ENCODE peak calls at places on chromosomes 7 and 10, in six cellular contexts. E, T, R, D, U and X are unnamed samples.

GRCh38 chr7:18828333-18829100 is 288.9 kb downstream of the TWIST1 start:
- DNase-seq in E (no peak), T (no peak), R (no peak), D (no peak), U (no peak), X (no peak)

GRCh38 chr7:27101188-27101905 is 1.1 kb downstream of the HOXA2 start:
- DNase-seq in E (no peak), T (no peak), R (no peak), D (no peak), U (no peak), X (no peak)

GRCh38 chr10:83917519-83918506 is 221.5 kb upstream of the GHITM start:
- DNase-seq in E (no peak), T (no peak), R (no peak), D (peak; percentile 10), U (no peak), X (no peak)

GRCh38 chr7:49778731-49779270 is 5.4 kb downstream of the VWC2 start:
- DNase-seq in E (no peak), T (no peak), R (no peak), D (no peak), U (no peak), X (no peak)

GRCh38 chr7:75920431-75921161 is 5.6 kb downstream of the POR start:
- DNase-seq in E (peak; percentile 11), T (no peak), R (no peak), D (no peak), U (peak; percentile 8), X (no peak)

GRCh38 chr10:102764340-102765257 is 20.9 kb downstream of the WBP1L start:
- DNase-seq in E (no peak), T (no peak), R (no peak), D (no peak), U (no peak), X (no peak)

GRCh38 chr7:128060018-128060417 is 28.8 kb upstream of the LRRC4 start:
- DNase-seq in E (no peak), T (no peak), R (no peak), D (no peak), U (no peak), X (no peak)

GRCh38 chr10:600876-601275 is 88.6 kb downstream of the DIP2C start:
- DNase-seq in E (no peak), T (peak; percentile 14), R (no peak), D (no peak), U (no peak), X (no peak)

GRCh38 chr10:69914373-69915268 is 112.9 kb downstream of the COL13A1 start:
- DNase-seq in E (peak; percentile 17), T (peak; percentile 35), R (peak; percentile 30), D (peak; percentile 35), U (peak; percentile 44), X (peak; percentile 57)

GRCh38 chr7:2567663-2568238 is 9.0 kb downstream of the IQCE start:
- DNase-seq in E (no peak), T (no peak), R (no peak), D (no peak), U (no peak), X (no peak)

GRCh38 chr7:30975257-30975899 is 11.6 kb downstream of the GHRHR start:
- DNase-seq in E (no peak), T (no peak), R (no peak), D (no peak), U (no peak), X (no peak)

GRCh38 chr7:97835296-97836138 is 36.7 kb downstream of the ASNS start:
- DNase-seq in E (peak; percentile 27), T (peak; percentile 72), R (peak; percentile 13), D (peak; percentile 50), U (peak; percentile 45), X (no peak)

GRCh38 chr10:88234332-88234731 is 348.8 kb downstream of the RNLS start:
- DNase-seq in E (no peak), T (no peak), R (no peak), D (no peak), U (no peak), X (no peak)

GRCh38 chr7:111753968-111754367 is 191.7 kb upstream of the IMMP2L start:
- DNase-seq in E (no peak), T (no peak), R (no peak), D (no peak), U (no peak), X (no peak)

GRCh38 chr7:47581821-47582747 is at the start of gene TNS3:
- DNase-seq in E (no peak), T (peak; percentile 25), R (no peak), D (no peak), U (no peak), X (no peak)

GRCh38 chr7:30804078-30804661 is 33.0 kb downstream of the MINDY4 start:
- DNase-seq in E (no peak), T (no peak), R (no peak), D (no peak), U (no peak), X (no peak)

GRCh38 chr7:66206116-66206908 is 1.2 kb downstream of the TPST1 start:
- DNase-seq in E (no peak), T (no peak), R (no peak), D (no peak), U (no peak), X (no peak)

GRCh38 chr10:110508806-110509544 is 11.3 kb downstream of the DUSP5 start:
- DNase-seq in E (no peak), T (peak; percentile 44), R (no peak), D (no peak), U (no peak), X (no peak)

GRCh38 chr7:27433581-27433980 is 191.0 kb downstream of the EVX1 start:
- DNase-seq in E (no peak), T (no peak), R (no peak), D (no peak), U (no peak), X (no peak)

GRCh38 chr7:75987026-75987804 is 7.2 kb downstream of the TMEM120A start:
- DNase-seq in E (no peak), T (no peak), R (no peak), D (no peak), U (no peak), X (no peak)

GRCh38 chr10:21953585-21954057 is 49.9 kb downstream of the DNAJC1 start:
- DNase-seq in E (no peak), T (peak; percentile 18), R (no peak), D (peak; percentile 53), U (no peak), X (peak; percentile 18)

GRCh38 chr10:288605-289200 is 153.4 kb downstream of the ZMYND11 start:
- DNase-seq in E (no peak), T (no peak), R (no peak), D (no peak), U (no peak), X (no peak)

GRCh38 chr10:94235470-94235869 is 127.3 kb downstream of the NOC3L start:
- DNase-seq in E (no peak), T (no peak), R (no peak), D (no peak), U (no peak), X (no peak)

GRCh38 chr7:50857804-50858203 is 75.1 kb upstream of the GRB10 start:
- DNase-seq in E (no peak), T (no peak), R (no peak), D (no peak), U (no peak), X (no peak)

GRCh38 chr7:101179780-101180755 is at the start of gene NAT16:
- DNase-seq in E (no peak), T (no peak), R (no peak), D (no peak), U (no peak), X (no peak)

GRCh38 chr10:118682518-118682917 is 72.3 kb downstream of the CACUL1 start:
- DNase-seq in E (no peak), T (no peak), R (no peak), D (no peak), U (no peak), X (no peak)

GRCh38 chr10:48896756-48897437 is 42.7 kb downstream of the LRRC18 start:
- DNase-seq in E (no peak), T (no peak), R (no peak), D (no peak), U (no peak), X (no peak)

GRCh38 chr7:76430836-76431235 is 6.1 kb downstream of the ZP3 start:
- DNase-seq in E (no peak), T (no peak), R (no peak), D (no peak), U (no peak), X (no peak)

GRCh38 chr10:106499448-106499847 is 665.1 kb downstream of the SORCS1 start:
- DNase-seq in E (no peak), T (no peak), R (no peak), D (no peak), U (no peak), X (no peak)